ENCODE peak calls at places on chromosomes 1 and 21, in eight cellular contexts. F is left ventricle myocardium inferior, D is ovary, Z is HFFc6, E is endothelial cell, G is neural progenitor cell, W is upper lobe of right lung, V is AG04450. P is an unnamed sample.

GRCh38 chr21:31983120-31983519 is 110.3 kb downstream of the HUNK start:
- DNase-seq in D (no peak), V (no peak), W (peak), G (no peak), Z (no peak), F (no peak), E (no peak), P (no peak)

GRCh38 chr21:45405819-45406762 is 1.1 kb downstream of the COL18A1 start:
- DNase-seq in D (peak), E (peak), W (no peak), Z (no peak), V (no peak), G (peak), F (peak), P (peak)

GRCh38 chr21:31442339-31442738 is 98.3 kb upstream of the TIAM1 start:
- DNase-seq in V (no peak), W (no peak), D (no peak), Z (no peak), E (no peak), G (no peak), F (no peak), P (no peak)

GRCh38 chr1:243447342-243447741 is 191.5 kb downstream of the SDCCAG8 start:
- DNase-seq in Z (no peak), W (no peak), F (no peak), E (no peak), D (peak), G (no peak), V (no peak), P (no peak)

GRCh38 chr1:165496493-165496892 is 47.3 kb upstream of the LRRC52 start:
- DNase-seq in W (no peak), Z (no peak), G (no peak), V (no peak), D (no peak), E (no peak), F (no peak), P (no peak)

GRCh38 chr1:178263341-178263740 is 169.4 kb downstream of the RASAL2 start:
- DNase-seq in Z (peak), F (no peak), W (no peak), E (no peak), V (no peak), D (no peak), G (no peak), P (no peak)

GRCh38 chr1:12615916-12616708 is 1.9 kb downstream of the DHRS3 start:
- DNase-seq in W (peak), Z (peak), F (peak), G (peak), V (no peak), E (peak), D (peak), P (no peak)

GRCh38 chr1:85297855-85298629 is 21.6 kb upstream of the BCL10 start:
- DNase-seq in G (no peak), E (no peak), D (no peak), F (no peak), W (no peak), Z (peak), V (peak), P (no peak)

GRCh38 chr1:24336099-24336498 is 16.9 kb downstream of the GRHL3 start:
- DNase-seq in W (no peak), Z (no peak), F (no peak), D (no peak), G (no peak), V (no peak), E (no peak), P (no peak)

GRCh38 chr1:151175036-151175741 is 592 bp downstream of the TMOD4 start:
- DNase-seq in F (peak), V (no peak), D (no peak), W (no peak), E (no peak), Z (no peak), G (no peak), P (no peak)

GRCh38 chr1:67441183-67441582 is 11.0 kb upstream of the SERBP1 start:
- DNase-seq in V (no peak), F (peak), G (no peak), Z (no peak), E (no peak), D (peak), W (no peak), P (no peak)

GRCh38 chr1:9040659-9041030 is 14.4 kb upstream of the SLC2A7 start:
- DNase-seq in D (no peak), E (no peak), G (no peak), V (no peak), F (no peak), W (no peak), Z (no peak), P (no peak)

GRCh38 chr1:19003371-19004290 is 47.2 kb upstream of the IFFO2 start:
- DNase-seq in D (no peak), G (no peak), V (peak), E (no peak), F (no peak), W (no peak), Z (no peak), P (no peak)

GRCh38 chr1:20462397-20462796 is 23.6 kb downstream of the CAMK2N1 start:
- DNase-seq in G (no peak), D (no peak), W (peak), V (no peak), Z (no peak), F (no peak), E (no peak), P (no peak)

GRCh38 chr1:111738436-111739221 is 566 bp downstream of the INKA2 start:
- DNase-seq in V (no peak), G (peak), Z (no peak), W (peak), F (peak), D (peak), E (peak), P (no peak)

GRCh38 chr1:111737216-111738132 is 1.7 kb downstream of the INKA2 start:
- DNase-seq in W (no peak), E (no peak), F (no peak), Z (no peak), G (peak), D (no peak), V (no peak), P (no peak)

GRCh38 chr1:111738133-111738435 is 1.1 kb downstream of the INKA2 start:
- DNase-seq in W (no peak), E (no peak), G (no peak), Z (no peak), V (no peak), F (no peak), D (no peak), P (no peak)

GRCh38 chr1:111739222-111739983 is at the start of gene INKA2:
- DNase-seq in V (no peak), E (peak), D (peak), F (peak), G (peak), W (peak), Z (peak), P (no peak)

DNA sequence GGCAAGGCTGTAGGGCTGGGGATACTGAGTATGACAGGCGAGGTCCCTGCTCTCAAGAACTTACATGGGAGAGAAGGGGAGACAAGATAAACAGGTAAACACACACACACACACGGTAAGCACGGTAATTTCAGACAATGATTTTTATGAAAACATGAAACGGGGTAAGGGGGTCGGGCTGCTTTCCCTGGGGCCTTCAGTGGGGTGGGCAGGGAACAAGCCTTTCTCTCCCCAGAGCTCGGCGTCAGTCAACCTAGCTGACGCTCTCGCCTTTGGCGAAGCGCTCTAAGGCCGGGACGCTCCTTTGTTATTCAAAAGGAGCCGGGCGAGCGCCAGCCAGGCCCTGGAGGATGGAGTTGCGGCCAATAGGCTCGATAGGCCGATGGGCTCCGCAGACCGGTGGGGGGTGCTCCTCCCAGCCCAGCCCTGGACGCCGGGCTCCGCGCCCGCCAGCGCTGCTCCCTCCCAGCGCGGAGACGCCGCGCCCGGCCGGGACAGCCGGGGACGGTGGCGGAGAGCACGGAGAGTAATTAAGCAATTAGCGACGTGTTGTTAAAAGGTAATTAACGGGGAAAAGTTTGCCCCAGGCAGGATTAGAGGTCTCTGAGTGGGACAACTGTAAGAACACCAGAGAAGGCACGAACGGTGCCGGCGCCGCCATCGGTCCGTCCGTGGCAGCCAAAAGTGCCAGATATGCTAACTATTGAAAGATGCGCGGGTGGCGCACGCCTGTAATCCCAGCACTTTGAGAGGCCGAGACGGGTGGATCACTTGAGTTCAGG is 980 bp upstream of the INKA2 start:
- DNase-seq in G (peak), Z (peak), F (peak), V (no peak), D (peak), E (peak), W (peak), P (no peak)
- TF ChIP-seq CTCF in G (no peak), Z (no peak), F (no peak), V (no peak), D (no peak), E (no peak), W (no peak), P (peak)

GRCh38 chr1:70441392-70442035 is 30.4 kb downstream of the CTH start:
- DNase-seq in E (no peak), D (no peak), G (no peak), W (no peak), F (no peak), V (no peak), Z (no peak), P (no peak)

GRCh38 chr1:70434253-70434859 is 23.3 kb downstream of the CTH start:
- DNase-seq in Z (no peak), V (no peak), E (no peak), W (no peak), G (no peak), F (no peak), D (no peak), P (no peak)

GRCh38 chr1:70440642-70441391 is 29.7 kb downstream of the CTH start:
- DNase-seq in G (no peak), E (no peak), D (no peak), Z (no peak), V (no peak), W (no peak), F (no peak), P (no peak)

GRCh38 chr1:70438529-70438928 is 27.5 kb downstream of the CTH start:
- DNase-seq in G (no peak), V (no peak), F (no peak), Z (peak), W (no peak), E (no peak), D (no peak), P (no peak)

DNA sequence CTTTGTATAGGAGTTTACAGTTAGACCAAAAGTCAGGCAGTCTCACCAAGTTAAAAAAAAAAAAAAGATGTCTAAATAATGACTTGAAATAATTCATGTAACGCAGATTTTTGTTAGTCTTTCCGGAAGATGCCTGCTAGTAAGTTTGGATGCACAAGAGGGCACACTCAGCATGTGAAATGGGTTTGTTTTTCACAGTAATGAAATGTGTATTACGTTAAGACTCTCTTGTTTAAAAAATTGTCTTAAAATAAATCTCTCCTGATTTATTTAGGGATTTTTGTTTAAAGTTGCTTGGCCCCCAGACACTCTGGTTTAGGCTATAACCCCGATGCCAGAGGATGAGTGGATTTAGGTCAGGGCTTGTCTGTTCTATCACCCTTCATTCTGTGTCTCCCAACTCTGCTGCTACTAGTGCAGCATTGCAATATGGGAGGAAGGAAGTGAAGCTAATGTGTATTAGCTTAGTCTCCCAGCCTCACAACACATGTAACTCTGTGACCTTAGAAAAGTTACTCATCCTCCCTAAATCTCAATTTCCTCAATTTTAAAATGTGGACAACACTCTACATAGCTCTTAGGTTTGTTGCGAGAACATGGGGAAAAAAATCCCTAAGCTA is 25.7 kb downstream of the CTH start:
- DNase-seq in Z (peak), D (no peak), F (no peak), G (no peak), W (no peak), E (no peak), V (no peak), P (no peak)
- TF ChIP-seq CTCF in Z (peak), D (no peak), F (peak), G (no peak), W (peak), E (no peak), V (peak), P (peak)

DNA sequence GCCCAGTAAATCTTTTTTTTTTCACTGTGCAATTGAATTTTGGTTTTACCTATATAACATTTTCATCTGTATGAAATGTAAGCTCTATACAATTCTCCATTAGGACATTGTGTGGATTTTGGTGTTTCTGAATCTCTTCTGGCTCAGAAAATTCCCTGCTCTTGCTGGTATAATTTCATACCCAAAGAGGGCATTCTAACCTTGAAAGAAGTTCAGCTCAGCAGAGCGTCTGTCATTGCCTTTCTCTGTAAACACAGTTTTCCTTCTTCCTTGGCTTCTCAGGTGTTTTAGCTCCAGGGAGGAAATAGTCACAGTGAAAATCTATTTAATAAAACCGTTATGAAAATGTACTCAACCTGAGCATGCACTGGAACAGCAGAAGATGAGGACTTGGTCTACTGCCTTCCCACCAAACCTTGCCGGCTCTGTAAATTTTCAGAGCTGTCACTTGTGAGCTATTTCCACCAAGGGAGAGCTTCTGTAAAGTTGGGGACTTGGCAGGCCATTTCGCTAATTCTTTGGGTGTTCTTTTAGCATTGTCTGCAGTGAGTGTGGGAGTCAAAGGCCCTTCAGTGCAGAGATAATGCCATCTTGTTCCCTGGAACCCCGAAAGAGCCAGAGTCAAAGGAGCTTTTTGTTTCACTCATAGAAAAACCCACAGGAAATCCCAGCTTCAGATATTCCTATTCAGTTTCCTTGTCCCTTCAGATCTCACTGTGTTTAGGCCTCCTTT is 16.2 kb downstream of the DISC1 start:
- DNase-seq in G (no peak), F (no peak), D (no peak), Z (no peak), W (no peak), E (no peak), V (no peak), P (no peak)
- TF ChIP-seq CTCF in G (no peak), F (no peak), D (no peak), Z (no peak), W (no peak), E (no peak), V (no peak), P (peak)

DNA sequence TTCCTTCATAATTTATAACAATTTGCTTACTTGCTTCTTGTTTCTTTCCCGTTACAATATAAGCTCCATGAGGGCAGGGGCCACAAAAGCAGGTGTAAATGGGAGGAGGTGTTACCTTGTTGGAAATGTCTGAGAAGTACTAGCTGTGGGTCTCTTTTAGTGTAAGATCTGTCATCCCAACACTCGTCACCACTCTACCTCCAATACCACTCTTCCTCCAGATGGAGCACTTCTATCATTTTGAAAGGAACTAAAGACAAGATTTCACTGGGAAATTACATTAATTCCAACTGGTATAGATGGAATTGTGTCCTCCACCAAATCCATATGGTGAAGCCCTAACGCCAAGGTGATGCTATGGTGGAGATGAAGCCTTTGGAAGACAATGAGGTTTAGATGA is 53.0 kb upstream of the CPLANE2 start:
- DNase-seq in E (no peak), D (no peak), Z (no peak), V (no peak), G (no peak), W (no peak), F (no peak), P (no peak)
- TF ChIP-seq CTCF in E (no peak), D (no peak), Z (peak), V (peak), G (no peak), W (no peak), F (no peak), P (peak)

DNA sequence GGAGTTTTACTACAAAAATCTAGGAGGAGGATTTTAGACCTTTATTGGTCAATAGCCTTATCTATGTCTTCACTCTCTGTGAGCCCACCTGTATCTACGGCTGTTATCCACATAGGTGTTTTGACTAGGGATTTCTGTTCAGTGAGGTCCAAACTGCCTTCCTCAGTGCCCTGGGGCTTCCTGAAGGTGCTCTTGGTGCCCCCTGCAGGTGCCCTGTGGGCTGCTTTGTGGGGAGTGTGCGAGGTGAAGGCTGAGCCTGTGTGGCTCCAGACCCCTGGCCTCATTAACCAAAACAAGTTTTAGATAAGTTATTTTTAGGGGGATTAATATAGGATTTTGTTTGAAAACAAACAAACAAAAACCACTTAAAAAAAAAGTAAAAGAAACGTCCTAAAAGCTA is 122.5 kb downstream of the KIF26B start:
- DNase-seq in D (no peak), F (no peak), E (peak), V (no peak), Z (no peak), W (no peak), G (peak), P (no peak)
- TF ChIP-seq CTCF in D (no peak), F (no peak), E (peak), V (peak), Z (no peak), W (peak), G (peak), P (peak)

DNA sequence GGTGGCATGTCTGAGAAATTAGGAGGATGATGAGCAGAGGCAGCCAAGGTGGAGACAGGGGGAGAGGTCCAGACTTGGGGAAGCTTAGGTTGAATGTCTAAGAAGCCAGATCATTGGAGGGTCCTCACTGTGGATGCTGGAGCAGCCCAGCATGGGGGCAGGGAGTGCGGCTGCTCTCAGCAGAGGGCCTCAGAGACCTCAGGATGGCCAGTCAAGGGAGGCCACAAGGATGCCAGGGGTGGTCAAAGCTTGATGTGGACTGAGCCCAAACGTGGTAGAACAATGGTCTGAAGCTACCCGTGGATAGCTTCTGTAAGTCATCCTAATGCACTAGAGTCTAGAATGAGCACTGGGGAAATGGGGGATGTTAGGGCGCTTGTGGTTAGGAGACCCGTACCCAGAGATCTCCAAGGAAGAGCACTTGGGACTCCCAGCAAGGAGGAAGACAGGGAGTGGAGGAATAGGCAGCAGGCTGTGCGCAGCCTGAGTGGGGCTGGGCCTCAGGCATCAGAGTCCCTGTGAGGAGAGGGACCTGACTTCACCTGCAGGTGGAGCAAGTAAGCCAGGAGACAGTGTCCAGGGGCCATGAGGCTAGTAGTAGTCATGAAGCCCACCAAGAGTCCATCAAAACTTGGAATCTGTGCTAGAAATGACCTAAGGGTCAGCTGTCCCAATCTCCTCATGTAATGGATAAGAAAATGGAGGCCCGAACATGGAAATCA is 4.3 kb upstream of the S100A9 start:
- DNase-seq in D (peak), F (no peak), G (peak), V (no peak), Z (peak), W (no peak), E (peak), P (no peak)
- TF ChIP-seq CTCF in D (no peak), F (peak), G (peak), V (peak), Z (peak), W (peak), E (no peak), P (peak)